ENCODE peak calls at places on chromosome 21, in nine cellular contexts. B is PC-3, I is uterus, F is A549, W is ascending aorta, S is colonic mucosa, Q is pancreas, A is cardiac muscle cell, O is endodermal cell. M is an unnamed sample.

GRCh38 chr21:46196733-46197132 is 12.5 kb upstream of the SPATC1L start:
- DNase-seq in B (no peak), I (peak; percentile 9), F (no peak), W (no peak), S (no peak), Q (no peak), A (no peak), O (peak; percentile 31), M (no peak)

GRCh38 chr21:27555996-27556395 is 589.1 kb upstream of the ADAMTS5 start:
- DNase-seq in B (no peak), I (no peak), F (no peak), W (no peak), S (no peak), Q (no peak), A (no peak), O (no peak), M (no peak)

GRCh38 chr21:17089121-17089520 is 423.7 kb upstream of the CXADR start:
- DNase-seq in B (peak; percentile 6), I (no peak), F (no peak), W (no peak), S (no peak), Q (no peak), A (no peak), O (no peak), M (no peak)

GRCh38 chr21:29610960-29611359 is 312.2 kb downstream of the BACH1 start:
- DNase-seq in B (no peak), I (no peak), F (no peak), W (no peak), S (no peak), Q (no peak), A (no peak), O (no peak), M (no peak)

GRCh38 chr21:27561116-27561515 is 594.2 kb upstream of the ADAMTS5 start:
- DNase-seq in B (no peak), I (no peak), F (no peak), W (no peak), S (peak; percentile 17), Q (no peak), A (no peak), O (no peak), M (no peak)

GRCh38 chr21:28226563-28226962 is 766.1 kb downstream of the LTN1 start:
- DNase-seq in B (no peak), I (no peak), F (no peak), W (no peak), S (no peak), Q (no peak), A (no peak), O (no peak), M (no peak)

GRCh38 chr21:18373631-18374030 is 30.0 kb downstream of the TMPRSS15 start:
- DNase-seq in B (peak; percentile 38), I (no peak), F (no peak), W (no peak), S (no peak), Q (no peak), A (no peak), O (no peak), M (no peak)

GRCh38 chr21:25845729-25846256 is 111.0 kb downstream of the GABPA start:
- DNase-seq in B (no peak), I (no peak), F (no peak), W (no peak), S (no peak), Q (no peak), A (no peak), O (no peak), M (no peak)

GRCh38 chr21:46092811-46093667 is 4.9 kb upstream of the COL6A2 start:
- DNase-seq in B (no peak), I (peak; percentile 78), F (no peak), W (no peak), S (no peak), Q (no peak), A (no peak), O (peak; percentile 37), M (peak; percentile 92)

GRCh38 chr21:45971487-45972352 is 9.8 kb upstream of the COL6A1 start:
- DNase-seq in B (no peak), I (peak; percentile 82), F (no peak), W (no peak), S (no peak), Q (no peak), A (no peak), O (peak; percentile 70), M (no peak)

GRCh38 chr21:27290020-27290419 is 323.1 kb upstream of the ADAMTS5 start:
- DNase-seq in B (no peak), I (no peak), F (no peak), W (no peak), S (no peak), Q (no peak), A (no peak), O (no peak), M (no peak)

GRCh38 chr21:38269567-38269917 is 12.8 kb downstream of the KCNJ15 start:
- DNase-seq in B (no peak), I (no peak), F (no peak), W (no peak), S (no peak), Q (no peak), A (no peak), O (no peak), M (no peak)

GRCh38 chr21:38267991-38268858 is 11.4 kb downstream of the KCNJ15 start:
- DNase-seq in B (peak; percentile 51), I (no peak), F (no peak), W (no peak), S (peak; percentile 50), Q (no peak), A (no peak), O (no peak), M (no peak)

GRCh38 chr21:38268859-38269566 is 12.2 kb downstream of the KCNJ15 start:
- DNase-seq in B (no peak), I (no peak), F (no peak), W (no peak), S (no peak), Q (no peak), A (no peak), O (no peak), M (no peak)

GRCh38 chr21:38273745-38274544 is 17.2 kb downstream of the KCNJ15 start:
- DNase-seq in B (no peak), I (no peak), F (no peak), W (no peak), S (no peak), Q (no peak), A (no peak), O (no peak), M (no peak)

DNA sequence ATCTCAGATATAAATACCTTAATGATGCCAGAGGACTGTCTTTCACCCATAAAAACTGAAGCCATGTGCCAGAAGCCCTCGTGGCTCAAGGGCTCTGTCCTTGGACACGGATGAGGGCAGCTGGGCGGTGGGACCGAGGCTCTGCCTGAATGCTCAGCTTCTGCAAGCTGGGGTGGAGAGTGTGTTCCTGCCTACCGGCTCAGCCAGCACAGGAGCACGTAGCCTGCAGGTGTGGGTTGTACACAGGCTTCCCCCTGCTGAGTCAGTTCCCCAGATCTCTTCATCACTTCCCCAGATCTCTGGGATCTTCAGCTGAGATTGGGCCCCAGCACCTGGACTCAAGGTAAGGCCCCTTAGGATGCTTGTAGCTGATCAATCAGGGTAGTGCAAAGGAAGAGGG is 15.4 kb downstream of the KCNJ15 start:
- DNase-seq in B (peak; percentile 31), I (no peak), F (no peak), W (no peak), S (no peak), Q (no peak), A (no peak), O (no peak), M (no peak)
- H3K4me1 ChIP-seq in B (peaks cover 31% of the 10 kb centered on the region), I (no peaks in the 10 kb centered on the region), F (peaks cover 24% of the 10 kb centered on the region), W (peaks cover 12% of the 10 kb centered on the region), S (peaks cover 3% of the 10 kb centered on the region), Q (peaks cover 11% of the 10 kb centered on the region), A (no peaks in the 10 kb centered on the region), O (peaks cover 6% of the 10 kb centered on the region), M (no peaks in the 10 kb centered on the region)

GRCh38 chr21:44838038-44838895 is 20.4 kb upstream of the SUMO3 start:
- DNase-seq in B (no peak), I (no peak), F (no peak), W (no peak), S (no peak), Q (no peak), A (no peak), O (no peak), M (no peak)
- TF ChIP-seq CTCF in B (no peak), I (no peak), F (no peak), W (no peak), S (no peak), Q (no peak), A (no peak), O (peak; percentile 46), M (no peak)

DNA sequence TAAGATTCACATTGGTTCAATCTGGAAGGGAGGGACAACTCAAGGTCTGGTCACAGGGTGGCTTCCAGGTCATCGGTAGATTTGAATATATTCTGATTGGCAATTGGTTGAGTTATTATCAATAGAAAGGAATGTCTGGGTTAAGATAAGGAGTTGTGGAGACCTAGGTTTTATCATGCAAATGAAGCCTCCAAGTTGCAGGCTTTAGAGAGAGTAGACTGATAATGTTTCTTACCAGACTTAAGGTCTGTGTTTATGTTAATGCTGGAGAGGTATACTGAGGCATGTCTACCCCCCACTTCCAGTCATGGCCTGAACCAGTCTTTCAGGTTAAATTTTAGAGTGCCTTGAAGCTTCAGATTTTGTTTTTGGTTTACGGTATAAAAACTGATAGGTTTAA is 29.7 kb downstream of the USP25 start:
- DNase-seq in B (no peak), I (no peak), F (no peak), W (no peak), S (no peak), Q (no peak), A (no peak), O (no peak), M (no peak)
- H3K4me1 ChIP-seq in B (peaks cover 2% of the 10 kb centered on the region), I (no peaks in the 10 kb centered on the region), F (peaks cover 9% of the 10 kb centered on the region), W (no peaks in the 10 kb centered on the region), S (peaks cover 16% of the 10 kb centered on the region), Q (peaks cover 19% of the 10 kb centered on the region), A (peaks cover 4% of the 10 kb centered on the region), O (peaks cover 10% of the 10 kb centered on the region), M (peaks cover 43% of the 10 kb centered on the region)

GRCh38 chr21:39097335-39097861 is 85.9 kb downstream of the PSMG1 start:
- DNase-seq in B (no peak), I (no peak), F (no peak), W (no peak), S (no peak), Q (no peak), A (peak; percentile 26), O (no peak), M (no peak)

GRCh38 chr21:39097981-39098380 is 85.3 kb downstream of the PSMG1 start:
- DNase-seq in B (no peak), I (no peak), F (no peak), W (no peak), S (no peak), Q (no peak), A (peak; percentile 80), O (peak; percentile 50), M (no peak)

GRCh38 chr21:39095681-39096080 is 87.6 kb downstream of the PSMG1 start:
- DNase-seq in B (no peak), I (no peak), F (no peak), W (no peak), S (no peak), Q (no peak), A (no peak), O (no peak), M (no peak)

GRCh38 chr21:39094847-39095525 is 88.3 kb downstream of the PSMG1 start:
- DNase-seq in B (peak; percentile 46), I (no peak), F (peak; percentile 32), W (no peak), S (no peak), Q (no peak), A (no peak), O (no peak), M (no peak)

DNA sequence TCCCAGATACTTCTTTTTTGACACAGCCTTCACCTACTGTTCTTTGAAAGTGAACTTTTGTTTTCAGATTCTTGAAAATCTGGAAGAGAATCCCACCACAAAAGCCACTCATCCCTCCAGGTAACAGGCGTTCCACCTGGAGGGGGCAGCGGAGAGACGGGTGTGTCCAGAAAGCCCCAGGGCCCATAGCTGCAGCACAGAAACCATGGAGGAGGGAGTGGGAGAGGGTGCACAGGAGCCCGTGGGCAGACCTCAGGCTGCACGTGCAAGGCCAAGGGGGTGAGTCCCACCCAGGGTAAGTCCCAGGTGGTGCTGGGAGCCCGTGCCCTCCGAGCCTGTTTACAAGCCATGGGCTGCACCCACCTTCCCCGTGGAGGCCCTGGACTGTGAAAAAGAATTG is 86.5 kb downstream of the PSMG1 start:
- DNase-seq in B (no peak), I (no peak), F (no peak), W (no peak), S (no peak), Q (no peak), A (no peak), O (peak; percentile 87), M (no peak)
- TF ChIP-seq CTCF in B (peak; percentile 52), I (no peak), F (no peak), W (no peak), S (no peak), Q (no peak), A (no peak), O (peak; percentile 75), M (no peak)